ENCODE peak calls at places on chromosomes 1 and 21, in ten cellular contexts. F, B, S, K, M, V, Q, J, U and T are unnamed samples.

GRCh38 chr1:66166746-66167145 is 367.2 kb upstream of the SGIP1 start:
- DNase-seq in F (no peak), B (no peak), S (no peak), K (no peak), M (no peak), V (no peak), Q (no peak), J (no peak), U (no peak), T (no peak)

GRCh38 chr1:21344098-21344749 is 54.0 kb upstream of the ECE1 start:
- DNase-seq in F (peak; percentile 54), B (no peak), S (no peak), K (no peak), M (no peak), V (no peak), Q (no peak), J (no peak), U (no peak), T (no peak)

GRCh38 chr1:41708332-41708731 is 210.4 kb downstream of the HIVEP3 start:
- DNase-seq in F (no peak), B (no peak), S (no peak), K (no peak), M (no peak), V (no peak), Q (no peak), J (no peak), U (no peak), T (no peak)

GRCh38 chr1:198444792-198445191 is 95.7 kb downstream of the ATP6V1G3 start:
- DNase-seq in F (no peak), B (peak; percentile 78), S (peak; percentile 63), K (peak; percentile 90), M (no peak), V (no peak), Q (no peak), J (no peak), U (peak; percentile 57), T (no peak)

GRCh38 chr1:186295980-186296379 is 79.1 kb downstream of the TPR start:
- DNase-seq in F (no peak), B (peak; percentile 13), S (no peak), K (peak; percentile 19), M (no peak), V (no peak), Q (no peak), J (no peak), U (peak; percentile 36), T (no peak)

GRCh38 chr1:85276290-85277026 is at the start of gene BCL10:
- DNase-seq in F (peak; percentile 98), B (peak; percentile 99), S (peak; percentile 94), K (peak; percentile 97), M (peak; percentile 98), V (peak; percentile 96), Q (peak; percentile 95), J (peak; percentile 99), U (peak; percentile 99), T (peak; percentile 98)

GRCh38 chr1:111541721-111542120 is 38.3 kb upstream of the ADORA3 start:
- DNase-seq in F (no peak), B (peak; percentile 14), S (no peak), K (peak; percentile 37), M (no peak), V (no peak), Q (no peak), J (no peak), U (no peak), T (no peak)

GRCh38 chr1:147084273-147085096 is 87.8 kb downstream of the PRKAB2 start:
- DNase-seq in F (peak; percentile 35), B (peak; percentile 91), S (peak; percentile 46), K (peak; percentile 85), M (peak; percentile 74), V (peak; percentile 66), Q (peak; percentile 72), J (peak; percentile 72), U (peak; percentile 79), T (peak; percentile 76)

GRCh38 chr1:155973723-155974122 is 4.6 kb downstream of the ARHGEF2 start:
- DNase-seq in F (no peak), B (no peak), S (no peak), K (no peak), M (no peak), V (no peak), Q (no peak), J (no peak), U (no peak), T (no peak)

GRCh38 chr21:46500224-46500861 is 41.7 kb downstream of the DIP2A start:
- DNase-seq in F (no peak), B (peak; percentile 51), S (no peak), K (peak; percentile 40), M (no peak), V (no peak), Q (peak; percentile 49), J (no peak), U (no peak), T (peak; percentile 40)

GRCh38 chr1:59669752-59670312 is 144.9 kb upstream of the HOOK1 start:
- DNase-seq in F (no peak), B (peak; percentile 87), S (no peak), K (peak; percentile 43), M (no peak), V (no peak), Q (no peak), J (no peak), U (peak; percentile 79), T (no peak)

GRCh38 chr1:208929575-208929974 is 653.9 kb upstream of the CAMK1G start:
- DNase-seq in F (no peak), B (peak; percentile 8), S (no peak), K (no peak), M (no peak), V (no peak), Q (no peak), J (no peak), U (peak; percentile 39), T (no peak)

DNA sequence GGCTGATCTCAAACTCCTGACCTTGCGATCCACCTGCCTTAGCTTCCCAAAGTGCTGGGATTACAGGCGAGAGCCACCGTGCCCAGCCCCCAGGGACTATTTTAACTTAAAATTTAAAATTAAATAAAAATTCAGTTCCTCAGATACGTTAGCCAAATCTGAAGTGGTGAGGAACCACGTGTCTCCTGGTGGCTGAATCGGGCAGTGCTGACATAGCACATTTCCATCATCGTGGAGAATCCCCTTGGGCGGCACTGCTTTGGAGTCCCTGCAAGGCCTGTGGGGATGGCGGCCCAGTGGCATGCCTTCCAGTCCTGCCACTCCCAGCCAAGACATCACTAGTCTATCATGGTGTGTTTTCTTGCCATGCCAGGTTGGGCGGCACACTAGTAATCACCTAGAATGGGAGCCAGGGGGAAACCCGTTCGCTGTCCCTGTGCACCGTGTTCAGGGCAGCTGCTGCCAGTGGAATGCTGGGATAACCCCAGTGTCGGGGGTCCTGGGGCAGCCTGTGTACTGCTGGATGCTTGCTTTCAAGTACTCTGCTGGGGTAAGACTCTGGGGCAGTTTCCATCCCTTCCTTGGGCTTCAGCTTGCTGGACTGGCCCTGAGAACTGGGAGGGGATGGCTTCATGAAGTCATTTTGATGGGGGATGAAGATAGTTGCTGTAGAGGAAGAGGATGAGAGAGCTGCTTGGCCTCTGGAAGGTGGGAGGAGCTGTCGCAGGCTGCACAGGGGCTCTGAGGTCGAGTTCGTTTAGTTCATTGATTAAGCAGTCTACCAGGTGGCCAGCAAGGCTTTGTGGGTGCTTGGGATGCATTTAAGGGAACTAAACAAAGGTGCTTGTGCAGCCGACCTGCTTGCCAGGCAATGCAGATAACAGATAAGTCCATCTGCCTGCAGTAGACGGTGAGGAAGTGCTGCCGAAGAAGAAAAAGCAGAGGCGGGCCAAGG is 4.6 kb downstream of the ZBTB48 start:
- DNase-seq in F (no peak), B (no peak), S (no peak), K (no peak), M (no peak), V (no peak), Q (no peak), J (no peak), U (no peak), T (no peak)
- TF ChIP-seq CTCF in F (no peak), B (no peak), S (peak; percentile 21), K (no peak), M (no peak), V (peak; percentile 44), Q (no peak), J (no peak), U (no peak), T (no peak)

DNA sequence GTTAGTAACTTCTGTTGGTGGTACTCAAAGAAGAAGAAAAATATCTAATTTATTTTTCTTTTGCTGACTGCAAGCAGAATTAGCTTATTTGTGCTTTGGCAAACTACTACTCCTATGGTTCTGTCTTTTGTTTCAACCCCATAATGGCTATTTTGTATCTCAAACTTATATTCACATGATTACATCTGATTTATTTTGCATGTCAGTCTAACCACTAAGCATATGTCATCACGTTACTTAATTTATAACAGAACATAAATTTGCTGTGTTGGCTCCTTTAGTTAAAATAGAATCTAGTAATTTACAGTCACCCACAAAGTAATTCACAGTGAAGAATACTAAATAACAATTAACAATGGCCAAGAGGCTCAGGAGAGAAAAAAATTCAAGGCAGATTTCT is 39.1 kb upstream of the CNN3 start:
- DNase-seq in F (no peak), B (no peak), S (no peak), K (no peak), M (no peak), V (no peak), Q (no peak), J (no peak), U (no peak), T (no peak)
- TF ChIP-seq CTCF in F (no peak), B (no peak), S (no peak), K (no peak), M (no peak), V (no peak), Q (no peak), J (no peak), U (no peak), T (no peak)

GRCh38 chr1:19648239-19648638 is 4.1 kb downstream of the NBL1 start:
- DNase-seq in F (no peak), B (no peak), S (no peak), K (no peak), M (no peak), V (no peak), Q (peak; percentile 16), J (no peak), U (no peak), T (no peak)

GRCh38 chr1:19647643-19648042 is 3.5 kb downstream of the NBL1 start:
- DNase-seq in F (peak; percentile 64), B (no peak), S (no peak), K (no peak), M (no peak), V (no peak), Q (peak; percentile 24), J (peak; percentile 68), U (no peak), T (no peak)

GRCh38 chr1:19650416-19651140 is 6.5 kb downstream of the NBL1 start:
- DNase-seq in F (peak; percentile 73), B (no peak), S (no peak), K (no peak), M (no peak), V (no peak), Q (no peak), J (no peak), U (no peak), T (no peak)

GRCh38 chr1:19646771-19647319 is 2.7 kb downstream of the NBL1 start:
- DNase-seq in F (no peak), B (no peak), S (no peak), K (no peak), M (no peak), V (no peak), Q (no peak), J (no peak), U (no peak), T (no peak)

GRCh38 chr1:19648689-19649088 is 4.6 kb downstream of the NBL1 start:
- DNase-seq in F (peak; percentile 61), B (no peak), S (no peak), K (no peak), M (no peak), V (no peak), Q (peak; percentile 28), J (peak; percentile 90), U (no peak), T (no peak)
- TF ChIP-seq CTCF in F (peak; percentile 19), B (no peak), S (peak; percentile 18), K (peak; percentile 33), M (no peak), V (no peak), Q (peak; percentile 9), J (peak; percentile 32), U (peak; percentile 39), T (peak; percentile 11)

GRCh38 chr21:40512590-40512989 is 334.4 kb downstream of the DSCAM start:
- DNase-seq in F (no peak), B (no peak), S (no peak), K (no peak), M (no peak), V (no peak), Q (no peak), J (no peak), U (no peak), T (no peak)
- TF ChIP-seq CTCF in F (no peak), B (peak; percentile 54), S (peak; percentile 30), K (no peak), M (no peak), V (peak; percentile 63), Q (peak; percentile 10), J (peak; percentile 12), U (peak; percentile 11), T (peak; percentile 15)